ENCODE peak calls at places on chromosomes 2 and 18, in seven cellular contexts. S is progenitor cell of endocrine pancreas; T is HS-5; J is sciatic nerve; W is activated CD8-positive, alpha-beta memory T cell treated with anti-CD3 and anti-CD28 coated beads, Interleukin-2, amount 10 ng/mL, durations not matched to agents 7 days and 5 days; E is Caco-2; V is brain microvascular endothelial cell. M is an unnamed sample.

GRCh38 chr2:71609029-71609428 is 155.7 kb downstream of the DYSF start:
- DNase-seq in S (no peak), T (no peak), J (peak), W (peak), E (peak), V (no peak), M (no peak)

GRCh38 chr2:54599914-54600313 is 123.5 kb upstream of the EML6 start:
- DNase-seq in S (no peak), T (peak), J (no peak), W (no peak), E (no peak), V (no peak), M (no peak)

GRCh38 chr2:234751275-234751938 is 200.4 kb upstream of the SH3BP4 start:
- DNase-seq in S (no peak), T (no peak), J (no peak), W (no peak), E (no peak), V (no peak), M (no peak)

GRCh38 chr18:79394438-79395307 is 1.1 kb upstream of the NFATC1 start:
- DNase-seq in S (no peak), T (no peak), J (peak), W (no peak), E (no peak), V (peak), M (no peak)

GRCh38 chr18:79396431-79397287 is 929 bp downstream of the NFATC1 start:
- DNase-seq in S (no peak), T (no peak), J (peak), W (no peak), E (no peak), V (no peak), M (no peak)

GRCh38 chr2:239399404-239399999 is 1.3 kb downstream of the HDAC4 start:
- DNase-seq in S (no peak), T (peak), J (peak), W (peak), E (no peak), V (no peak), M (no peak)

GRCh38 chr2:12416600-12416999 is 300.1 kb upstream of the TRIB2 start:
- DNase-seq in S (no peak), T (no peak), J (peak), W (peak), E (no peak), V (peak), M (no peak)

GRCh38 chr2:68828887-68829708 is 42.1 kb downstream of the BMP10 start:
- DNase-seq in S (no peak), T (peak), J (peak), W (peak), E (no peak), V (peak), M (peak)

GRCh38 chr2:121151311-121152109 is 133.5 kb downstream of the TFCP2L1 start:
- DNase-seq in S (no peak), T (no peak), J (no peak), W (no peak), E (peak), V (no peak), M (no peak)

GRCh38 chr2:21281876-21282514 is 158.2 kb downstream of the TDRD15 start:
- DNase-seq in S (no peak), T (no peak), J (no peak), W (no peak), E (no peak), V (no peak), M (no peak)

GRCh38 chr2:73359915-73360697 is 25.5 kb upstream of the ALMS1 start:
- DNase-seq in S (no peak), T (no peak), J (no peak), W (no peak), E (no peak), V (no peak), M (no peak)

GRCh38 chr2:1755436-1756191 is 11.3 kb upstream of the PXDN start:
- DNase-seq in S (no peak), T (no peak), J (peak), W (no peak), E (peak), V (no peak), M (no peak)

GRCh38 chr2:128585706-128586105 is 267.0 kb upstream of the HS6ST1 start:
- DNase-seq in S (no peak), T (peak), J (no peak), W (peak), E (no peak), V (peak), M (peak)

GRCh38 chr2:150698016-150698661 is 210.7 kb upstream of the RND3 start:
- DNase-seq in S (no peak), T (no peak), J (no peak), W (no peak), E (no peak), V (no peak), M (no peak)

GRCh38 chr2:232444409-232445148 is 11.4 kb upstream of the ALPI start:
- DNase-seq in S (no peak), T (no peak), J (no peak), W (peak), E (no peak), V (peak), M (no peak)